ENCODE peak calls at places on chromosome 22, in five cellular contexts. D, C, A, Z and Q are unnamed samples.

GRCh38 chr22:17260291-17260690 is 41.1 kb upstream of the ADA2 start:
- ATAC-seq in D (no peak), C (peak), A (no peak), Z (no peak), Q (no peak)

GRCh38 chr22:33891455-33891854 is 28.8 kb downstream of the LARGE1 start:
- ATAC-seq in D (no peak), C (no peak), A (no peak), Z (no peak), Q (no peak)

GRCh38 chr22:36569999-36570398 is 41.0 kb upstream of the EIF3D start:
- ATAC-seq in D (no peak), C (no peak), A (peak), Z (no peak), Q (no peak)

GRCh38 chr22:49849161-49850020 is 4.3 kb upstream of the ZBED4 start:
- ATAC-seq in D (no peak), C (no peak), A (no peak), Z (no peak), Q (no peak)

GRCh38 chr22:19175602-19176174 is 2.8 kb downstream of the SLC25A1 start:
- ATAC-seq in D (no peak), C (no peak), A (no peak), Z (no peak), Q (no peak)

GRCh38 chr22:17705565-17706450 is 67.3 kb downstream of the BCL2L13 start:
- ATAC-seq in D (no peak), C (no peak), A (peak), Z (no peak), Q (peak)

GRCh38 chr22:31244044-31244942 is 32.2 kb downstream of the LIMK2 start:
- ATAC-seq in D (no peak), C (no peak), A (peak), Z (no peak), Q (peak)

GRCh38 chr22:39233736-39234120 is 11.1 kb downstream of the PDGFB start:
- ATAC-seq in D (no peak), C (no peak), A (no peak), Z (no peak), Q (no peak)

GRCh38 chr22:26446808-26447515 is 17.9 kb downstream of the ASPHD2 start:
- ATAC-seq in D (no peak), C (no peak), A (no peak), Z (no peak), Q (no peak)

GRCh38 chr22:35811670-35812069 is 94.0 kb downstream of the APOL5 start:
- ATAC-seq in D (no peak), C (no peak), A (no peak), Z (no peak), Q (no peak)

GRCh38 chr22:46069518-46070214 is 80.7 kb upstream of the PPARA start:
- ATAC-seq in D (no peak), C (peak), A (peak), Z (no peak), Q (peak)

GRCh38 chr22:39091136-39092081 is 5.6 kb upstream of the APOBEC3H start:
- ATAC-seq in D (no peak), C (no peak), A (no peak), Z (no peak), Q (no peak)

GRCh38 chr22:29985912-29986311 is 94.4 kb upstream of the HORMAD2 start:
- ATAC-seq in D (no peak), C (no peak), A (no peak), Z (no peak), Q (no peak)

GRCh38 chr22:35754761-35755160 is 37.1 kb downstream of the APOL5 start:
- ATAC-seq in D (no peak), C (no peak), A (no peak), Z (no peak), Q (peak)